ENCODE peak calls at places on chromosome 5, in ten cellular contexts. D is lung, K is glutamatergic neuron, W is AG09309, R is heart left ventricle, S is cardiac fibroblast, Z is heart right ventricle, X is AG09319, U is upper lobe of right lung, I is retinal pigment epithelial cell. H is an unnamed sample.

GRCh38 chr5:52786937-52787599 is 648 bp upstream of the ITGA1 start:
- DNase-seq in I (no peak), D (peak), X (no peak), Z (no peak), U (no peak), S (peak), K (no peak), W (no peak), R (no peak), H (no peak)

GRCh38 chr5:60649288-60649917 is 50.6 kb downstream of the DEPDC1B start:
- DNase-seq in K (no peak), D (no peak), R (no peak), U (no peak), X (no peak), Z (no peak), S (peak), W (peak), I (no peak), H (peak)

GRCh38 chr5:57246426-57246825 is 72.6 kb downstream of the GPBP1 start:
- DNase-seq in W (no peak), S (no peak), Z (no peak), K (no peak), X (no peak), R (no peak), U (no peak), D (no peak), I (no peak), H (no peak)

GRCh38 chr5:318341-318897 is 3.1 kb upstream of the AHRR start:
- DNase-seq in S (peak), X (no peak), R (no peak), K (no peak), I (no peak), W (peak), D (no peak), Z (no peak), U (peak), H (no peak)

GRCh38 chr5:957730-958485 is 50.7 kb upstream of the NKD2 start:
- DNase-seq in X (no peak), W (no peak), U (peak), D (no peak), I (no peak), K (no peak), R (no peak), S (no peak), Z (no peak), H (no peak)

GRCh38 chr5:54362434-54362833 is 52.1 kb upstream of the ARL15 start:
- DNase-seq in U (no peak), D (no peak), I (no peak), K (no peak), Z (no peak), R (no peak), S (peak), W (peak), X (no peak), H (no peak)

GRCh38 chr5:166561759-166562158 is 1729.7 kb upstream of the WWC1 start:
- DNase-seq in R (no peak), U (no peak), Z (no peak), K (no peak), S (peak), X (no peak), W (no peak), I (no peak), D (no peak), H (no peak)

GRCh38 chr5:119105971-119106370 is 35.1 kb downstream of the DMXL1 start:
- DNase-seq in U (no peak), X (no peak), D (no peak), I (no peak), W (no peak), Z (no peak), R (no peak), S (no peak), K (no peak), H (no peak)

GRCh38 chr5:115815693-115816225 is 700 bp downstream of the CDO1 start:
- DNase-seq in Z (peak), U (peak), X (no peak), S (no peak), W (no peak), D (no peak), K (peak), I (no peak), R (no peak), H (no peak)

GRCh38 chr5:147391781-147392180 is 118.1 kb downstream of the DPYSL3 start:
- DNase-seq in R (no peak), W (peak), U (no peak), K (peak), S (peak), X (peak), I (peak), Z (peak), D (no peak), H (peak)

GRCh38 chr5:176650354-176650884 is 3.1 kb downstream of the TSPAN17 start:
- DNase-seq in R (no peak), X (no peak), W (no peak), D (no peak), S (no peak), I (no peak), U (peak), K (no peak), Z (no peak), H (no peak)

GRCh38 chr5:141260458-141261237 is 15.5 kb downstream of the PCDHB15 start:
- DNase-seq in K (no peak), R (no peak), Z (no peak), S (peak), W (no peak), U (no peak), I (no peak), D (no peak), X (no peak), H (no peak)

GRCh38 chr5:176190886-176191755 is 47.1 kb upstream of the SIMC1 start:
- DNase-seq in D (no peak), R (no peak), W (no peak), I (no peak), Z (no peak), S (no peak), X (no peak), K (no peak), U (no peak), H (no peak)

GRCh38 chr5:14659821-14660607 is 4.5 kb upstream of the OTULIN start:
- DNase-seq in U (no peak), S (peak), D (no peak), K (no peak), W (peak), R (no peak), Z (no peak), I (no peak), X (peak), H (no peak)

GRCh38 chr5:149803153-149803552 is 73.0 kb downstream of the PPARGC1B start:
- DNase-seq in U (no peak), I (no peak), D (no peak), X (no peak), R (no peak), W (no peak), K (no peak), Z (no peak), S (no peak), H (no peak)

DNA sequence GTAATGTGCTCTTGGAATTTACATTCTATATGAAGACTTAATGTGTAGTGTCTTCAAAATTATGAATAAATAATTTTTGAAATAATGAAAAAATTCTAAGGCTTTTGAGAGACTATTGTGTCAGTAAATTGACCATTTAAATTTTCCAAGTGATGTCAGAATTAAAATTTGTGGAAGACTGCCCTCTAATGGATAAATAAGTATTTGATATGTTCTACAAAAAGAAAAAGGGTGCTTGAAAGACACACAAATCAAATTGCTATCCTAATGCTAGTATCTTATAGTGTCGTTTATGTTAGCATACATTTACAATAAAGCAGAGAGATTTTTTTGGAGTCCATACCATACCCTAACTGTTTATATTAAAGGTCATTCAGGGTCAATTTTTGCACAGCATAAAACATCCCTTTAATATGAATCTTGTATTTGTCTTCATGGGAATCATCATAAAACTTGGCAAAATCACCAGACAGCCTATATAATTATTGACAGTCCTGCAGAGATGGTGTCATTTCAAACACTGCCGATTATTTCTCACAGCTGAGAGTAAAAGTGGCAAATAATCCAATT is 120.8 kb upstream of the SLC27A6 start:
- DNase-seq in R (no peak), S (peak), X (no peak), U (no peak), Z (no peak), K (no peak), W (no peak), I (no peak), D (no peak), H (no peak)
- TF ChIP-seq CTCF in R (peak), S (peak), X (peak), U (peak), Z (peak), K (peak), W (no peak), I (peak), D (no peak), H (peak)

GRCh38 chr5:111063709-111064322 is 7.7 kb upstream of the TSLP start:
- DNase-seq in W (no peak), X (no peak), Z (no peak), U (no peak), K (no peak), R (no peak), I (no peak), S (peak), D (no peak), H (no peak)
- TF ChIP-seq CTCF in W (peak), X (peak), Z (peak), U (peak), K (no peak), R (peak), I (peak), S (peak), D (no peak), H (peak)

GRCh38 chr5:126494393-126494792 is 71.2 kb downstream of the GRAMD2B start:
- DNase-seq in D (no peak), W (no peak), S (no peak), X (no peak), Z (no peak), R (no peak), I (no peak), K (no peak), U (no peak), H (no peak)

GRCh38 chr5:126490167-126490937 is 67.1 kb downstream of the GRAMD2B start:
- DNase-seq in Z (no peak), R (no peak), D (no peak), I (no peak), K (no peak), U (no peak), W (no peak), S (no peak), X (peak), H (no peak)

GRCh38 chr5:126497506-126497905 is 74.3 kb downstream of the GRAMD2B start:
- DNase-seq in S (no peak), I (no peak), X (no peak), Z (no peak), R (no peak), K (no peak), U (no peak), W (no peak), D (no peak), H (peak)

GRCh38 chr5:126488362-126489065 is 65.3 kb downstream of the GRAMD2B start:
- DNase-seq in R (no peak), W (no peak), I (peak), S (no peak), K (no peak), U (no peak), Z (no peak), D (no peak), X (no peak), H (no peak)

GRCh38 chr5:126492939-126493338 is 69.7 kb downstream of the GRAMD2B start:
- DNase-seq in S (peak), X (no peak), R (no peak), D (no peak), U (no peak), W (no peak), K (no peak), I (no peak), Z (no peak), H (no peak)
- TF ChIP-seq CTCF in S (peak), X (peak), R (no peak), D (no peak), U (no peak), W (peak), K (no peak), I (peak), Z (peak), H (peak)

DNA sequence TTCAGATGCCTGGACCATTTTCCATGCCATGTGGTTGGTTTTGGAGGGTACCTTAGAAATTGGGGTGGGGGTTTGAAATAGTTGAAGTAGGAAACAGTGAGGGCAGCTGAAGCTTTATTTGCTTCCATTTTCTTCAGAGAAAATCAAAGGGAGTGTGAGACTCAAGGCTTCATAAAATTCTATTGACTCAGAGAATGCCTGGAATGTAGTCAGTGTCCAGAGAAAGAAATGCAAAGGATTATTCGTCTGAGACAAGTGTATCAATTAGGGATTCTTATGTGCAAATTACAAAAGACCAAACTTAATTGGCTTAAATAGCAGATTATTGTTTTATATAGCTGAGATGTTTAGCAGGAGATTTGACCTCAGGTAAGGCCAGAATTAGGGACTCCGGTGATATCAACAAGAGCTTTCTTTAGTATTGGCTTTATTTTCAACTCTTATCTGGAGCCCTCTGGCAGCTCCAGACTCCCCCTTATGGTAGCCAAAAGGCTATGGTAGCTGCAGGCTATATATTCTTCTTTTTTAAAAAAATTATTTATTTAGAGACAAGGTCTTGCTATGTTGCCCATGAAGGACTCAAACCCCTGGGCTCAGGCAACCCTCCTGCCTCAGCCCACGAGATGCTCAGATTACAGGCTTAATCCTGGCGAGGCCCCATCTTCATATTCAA is 38.9 kb downstream of the PTTG1 start:
- DNase-seq in K (no peak), W (no peak), S (no peak), Z (no peak), X (no peak), U (no peak), I (peak), D (no peak), R (no peak), H (no peak)
- TF ChIP-seq CTCF in K (no peak), W (peak), S (peak), Z (no peak), X (peak), U (peak), I (peak), D (no peak), R (no peak), H (peak)

DNA sequence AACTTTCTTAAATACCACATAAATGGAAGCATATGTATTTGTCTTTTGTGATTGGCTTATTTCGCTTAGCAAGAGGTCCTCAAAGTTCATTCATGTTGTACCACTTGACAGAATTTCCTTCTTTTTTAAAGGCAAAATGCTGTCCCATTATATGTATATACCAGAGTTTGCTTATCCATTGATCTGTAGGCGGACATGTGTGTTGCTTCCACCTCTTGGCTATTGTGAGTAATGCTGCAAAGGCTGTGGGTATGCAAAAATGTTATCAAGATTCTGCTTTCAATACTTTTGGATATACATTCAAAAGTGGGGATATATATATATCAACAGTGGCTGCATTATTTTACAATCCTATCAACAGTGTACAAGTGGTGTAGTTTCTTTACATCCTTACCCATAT is 271.0 kb downstream of the PRR16 start:
- DNase-seq in Z (no peak), X (no peak), I (no peak), W (no peak), R (no peak), K (no peak), U (no peak), S (peak), D (no peak), H (no peak)
- TF ChIP-seq CTCF in Z (no peak), X (no peak), I (peak), W (no peak), R (no peak), K (no peak), U (no peak), S (no peak), D (no peak), H (no peak)